ENCODE peak calls at places on chromosome X, in seven cellular contexts. W is HCT116, X is HepG2, H is upper lobe of left lung, A is K562, R is GM23338, E is GM12878. L is an unnamed sample.

GRCh38 chrX:70439016-70439415 is 5.6 kb upstream of the DLG3 start:
- ATAC-seq in E (peak; percentile 32), H (no peak), R (no peak), W (no peak), X (no peak), A (no peak), L (no peak)

GRCh38 chrX:10607233-10607632 is 13.2 kb downstream of the MID1 start:
- ATAC-seq in H (no peak), R (no peak), E (no peak), A (no peak), W (no peak), X (no peak), L (no peak)

GRCh38 chrX:6432211-6432610 is 102.7 kb downstream of the VCX3A start:
- ATAC-seq in A (no peak), X (no peak), W (no peak), R (no peak), H (no peak), E (no peak), L (no peak)

GRCh38 chrX:149682956-149683947 is 28.6 kb upstream of the MAGEA11 start:
- ATAC-seq in X (no peak), R (peak; percentile 27), A (no peak), E (no peak), W (no peak), H (no peak), L (no peak)

GRCh38 chrX:136065044-136065671 is 79.9 kb downstream of the SLC9A6 start:
- ATAC-seq in X (no peak), R (no peak), A (no peak), W (no peak), H (no peak), E (peak; percentile 21), L (peak; percentile 57)

GRCh38 chrX:103211012-103211715 is 3.7 kb upstream of the BEX4 start:
- ATAC-seq in E (peak; percentile 83), R (peak; percentile 18), W (peak; percentile 83), A (peak; percentile 52), H (no peak), X (peak; percentile 64), L (no peak)

GRCh38 chrX:48826135-48826875 is at the start of gene ERAS:
- ATAC-seq in A (no peak), W (no peak), R (peak; percentile 40), E (no peak), H (no peak), X (no peak), L (no peak)

GRCh38 chrX:65601530-65602281 is 65.7 kb upstream of the MSN start:
- ATAC-seq in A (peak; percentile 79), X (no peak), H (peak; percentile 89), R (no peak), W (no peak), E (peak; percentile 30), L (peak; percentile 93)

GRCh38 chrX:49079489-49080428 is at the start of gene WDR45:
- ATAC-seq in X (peak; percentile 92), E (peak; percentile 92), A (peak; percentile 92), W (peak; percentile 84), H (peak; percentile 84), R (peak; percentile 86), L (peak; percentile 91)

GRCh38 chrX:86910027-86910426 is 607.6 kb upstream of the KLHL4 start:
- ATAC-seq in W (no peak), E (no peak), A (no peak), H (peak; percentile 19), R (no peak), X (no peak), L (no peak)

GRCh38 chrX:38563006-38563405 is 1.7 kb downstream of the TSPAN7 start:
- ATAC-seq in H (no peak), W (no peak), X (peak; percentile 80), E (no peak), A (no peak), R (no peak), L (no peak)

GRCh38 chrX:38560776-38561125 is 591 bp upstream of the TSPAN7 start:
- ATAC-seq in H (no peak), W (no peak), A (no peak), R (no peak), E (no peak), X (no peak), L (no peak)

GRCh38 chrX:38561951-38562719 is 793 bp downstream of the TSPAN7 start:
- ATAC-seq in A (no peak), H (peak; percentile 56), E (no peak), X (peak; percentile 76), R (peak; percentile 76), W (no peak), L (no peak)

GRCh38 chrX:38558681-38559080 is 2.7 kb upstream of the TSPAN7 start:
- ATAC-seq in W (no peak), E (no peak), H (no peak), A (no peak), X (no peak), R (no peak), L (no peak)

DNA sequence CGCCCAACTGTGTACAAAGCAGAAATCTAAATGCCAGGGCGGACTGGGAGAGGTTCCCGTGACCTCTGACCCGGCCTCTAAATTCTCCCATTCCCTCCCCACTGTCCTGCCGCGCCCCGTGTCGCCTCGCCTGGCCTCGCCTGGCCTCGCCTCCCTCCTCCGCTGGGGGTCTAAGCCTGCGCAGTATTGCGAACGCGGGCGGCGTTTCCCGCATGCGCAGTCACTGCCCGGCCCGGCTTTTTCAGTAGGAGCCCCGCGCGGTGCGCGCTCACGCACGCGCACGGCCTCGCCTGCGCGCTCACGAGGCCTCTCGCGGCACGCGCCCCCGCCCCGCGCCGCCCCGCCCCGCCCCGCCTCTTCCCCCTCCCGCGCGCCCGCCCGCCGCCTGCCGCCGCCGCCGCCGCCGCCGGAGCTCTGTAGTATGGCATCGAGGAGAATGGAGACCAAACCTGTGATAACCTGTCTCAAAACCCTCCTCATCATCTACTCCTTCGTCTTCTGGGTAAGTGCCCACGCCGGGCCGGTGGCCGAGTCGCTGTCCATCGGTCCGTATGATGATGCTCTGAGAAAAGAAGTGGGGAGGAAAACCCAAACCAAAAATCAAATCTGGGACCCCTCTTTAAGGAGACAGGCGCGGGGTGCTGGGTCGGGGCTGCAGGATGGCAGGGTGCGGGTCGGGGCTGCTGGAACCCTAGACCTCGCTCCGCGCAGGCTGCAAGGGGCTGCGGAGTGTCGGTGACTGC is at the start of gene TSPAN7:
- ATAC-seq in H (peak; percentile 88), E (peak; percentile 80), R (peak; percentile 77), W (peak; percentile 96), X (peak; percentile 74), A (peak; percentile 99), L (peak; percentile 93)
- TF ChIP-seq POLR2AphosphoS5 in H (no peak), E (no peak), R (peak; percentile 68), W (no peak), X (peak; percentile 27), A (no peak), L (no peak)

GRCh38 chrX:16719334-16720084 is at the start of gene SYAP1:
- ATAC-seq in W (peak; percentile 96), E (peak; percentile 95), R (peak; percentile 94), X (peak; percentile 96), H (peak; percentile 98), A (peak; percentile 93), L (peak; percentile 98)
- TF ChIP-seq CTCF in W (no peak), E (no peak), R (no peak), X (peak; percentile 10), H (peak; percentile 20), A (no peak), L (no peak)

GRCh38 chrX:67543818-67544217 is at the start of gene AR:
- ATAC-seq in A (no peak), W (no peak), E (no peak), X (peak; percentile 70), R (peak; percentile 70), H (peak; percentile 56), L (peak; percentile 71)
- TF ChIP-seq POLR2AphosphoS5 in A (no peak), W (no peak), E (no peak), X (no peak), R (peak; percentile 57), H (no peak), L (no peak)

DNA sequence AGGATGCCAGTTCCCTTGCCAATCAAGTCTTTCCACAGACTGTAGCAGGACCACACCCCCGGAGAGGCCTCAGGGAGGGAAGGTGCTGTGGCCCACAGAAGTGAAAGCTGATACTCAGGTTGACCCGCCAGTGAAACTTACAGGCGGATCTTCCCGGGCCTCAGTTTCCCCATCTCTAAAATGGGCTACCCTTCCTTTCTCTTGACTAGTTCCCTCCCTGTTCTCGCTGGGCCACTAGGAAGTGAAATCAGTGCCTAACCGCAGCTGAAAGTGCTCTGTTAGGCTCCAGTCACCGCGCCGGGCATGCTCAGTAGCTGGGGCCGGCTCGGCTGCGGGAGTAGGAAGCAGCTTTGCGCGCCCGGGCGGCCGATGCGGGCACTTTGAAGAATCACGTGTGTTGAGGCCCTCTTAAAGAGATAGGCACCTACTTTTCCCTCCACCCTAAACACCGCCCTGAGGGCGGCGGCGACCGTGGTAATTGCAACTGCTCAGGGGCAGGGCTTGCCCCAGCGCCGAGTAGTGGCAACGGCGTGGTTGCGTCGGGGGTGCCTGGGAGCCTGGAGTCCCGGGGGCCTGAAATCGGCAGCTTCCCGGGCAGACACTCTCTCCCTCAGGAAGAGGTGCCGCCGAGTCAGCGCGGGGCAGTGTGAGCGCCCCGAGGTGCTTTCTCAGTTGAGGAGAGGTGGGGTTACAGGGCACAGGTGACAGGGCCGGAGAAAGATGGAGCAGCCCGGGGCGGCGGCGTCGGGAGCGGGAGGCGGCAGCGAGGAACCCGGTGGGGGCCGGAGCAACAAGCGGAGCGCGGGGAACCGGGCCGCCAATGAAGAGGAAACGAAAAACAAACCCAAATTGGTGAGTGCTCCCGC is at the start of gene DIAPH2:
- ATAC-seq in W (peak; percentile 93), R (peak; percentile 93), A (no peak), H (peak; percentile 93), X (peak; percentile 96), E (peak; percentile 92), L (peak; percentile 90)
- TF ChIP-seq CTCF in W (no peak), R (no peak), A (no peak), H (peak; percentile 39), X (no peak), E (no peak), L (no peak)

DNA sequence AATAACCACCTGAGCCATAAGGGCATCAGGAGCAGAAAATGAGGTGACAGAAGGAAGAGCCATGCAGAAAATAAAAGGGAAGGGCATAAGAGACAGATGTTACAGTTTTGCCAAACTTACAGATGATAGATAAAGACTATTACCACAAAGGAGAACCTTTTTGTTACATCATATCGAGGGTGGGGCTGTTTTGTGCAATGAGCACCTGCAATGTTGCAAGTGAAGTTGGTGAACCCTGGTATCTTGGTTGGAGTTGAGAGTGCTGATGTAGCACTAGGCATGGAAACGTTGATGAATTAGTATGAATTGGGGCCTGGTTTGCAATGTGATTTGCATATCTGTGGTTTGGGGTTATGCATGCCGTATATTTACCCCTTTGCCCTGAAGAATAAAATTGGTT is 119.8 kb upstream of the TEX13D start:
- ATAC-seq in R (no peak), A (no peak), E (peak; percentile 23), W (no peak), X (no peak), H (no peak), L (no peak)
- TF ChIP-seq POLR2AphosphoS5 in R (no peak), A (no peak), E (no peak), W (no peak), X (no peak), H (no peak), L (no peak)

DNA sequence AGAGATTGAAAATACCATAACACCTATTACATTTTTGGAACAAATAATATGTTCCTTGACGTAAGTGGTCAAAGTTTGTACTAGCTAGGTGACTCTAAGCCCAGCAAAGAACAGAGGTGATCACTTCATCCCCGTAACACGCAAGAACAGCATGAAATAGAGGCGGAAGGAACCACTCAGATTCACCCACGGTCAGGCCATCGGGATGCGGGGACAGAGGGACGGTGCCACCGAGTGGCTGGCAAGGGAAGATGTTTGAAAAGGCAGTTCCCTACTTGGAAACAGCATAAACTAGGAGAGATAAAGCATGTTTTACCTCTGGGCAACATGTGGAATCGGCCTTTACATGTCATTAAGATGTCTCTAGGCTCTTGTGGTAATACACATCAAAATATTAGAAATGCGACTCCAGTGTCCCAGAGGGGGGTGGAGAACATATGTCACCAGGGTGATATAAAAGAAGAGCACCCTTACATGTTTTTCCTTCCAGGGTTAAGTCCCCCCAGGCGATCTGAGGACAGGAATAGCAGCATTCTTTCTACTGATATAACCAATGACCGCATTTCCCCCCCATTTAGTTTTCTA is 84.0 kb downstream of the PHKA2 start:
- ATAC-seq in H (no peak), X (no peak), E (peak; percentile 54), R (peak; percentile 63), A (no peak), W (peak; percentile 54), L (no peak)
- TF ChIP-seq CTCF in H (peak; percentile 29), X (peak; percentile 32), E (peak; percentile 55), R (peak; percentile 70), A (no peak), W (peak; percentile 33), L (peak; percentile 30)

L was measured in gastroesophageal sphincter.